ENCODE peak calls at places on chromosomes 6 and 20, in six cellular contexts. A is fibroblast of pulmonary artery, N is AG10803, F is OCI-LY7, V is breast epithelium, Z is hepatocyte. C is an unnamed sample.

GRCh38 chr6:129644567-129645015 is 65.4 kb downstream of the ARHGAP18 start:
- DNase-seq in A (peak; percentile 83), N (peak; percentile 78), F (no peak), V (no peak), Z (no peak), C (no peak)

GRCh38 chr6:30998785-30999184 is 11.5 kb upstream of the MUC22 start:
- DNase-seq in A (no peak), N (no peak), F (no peak), V (no peak), Z (no peak), C (no peak)

GRCh38 chr6:142014515-142014914 is 118.2 kb upstream of the GJE1 start:
- DNase-seq in A (peak; percentile 82), N (peak; percentile 88), F (no peak), V (no peak), Z (no peak), C (no peak)

GRCh38 chr20:53613748-53614147 is 20.1 kb upstream of the ZNF217 start:
- DNase-seq in A (no peak), N (peak; percentile 74), F (no peak), V (no peak), Z (no peak), C (no peak)

GRCh38 chr6:38034269-38034914 is 214.9 kb downstream of the ZFAND3 start:
- DNase-seq in A (peak; percentile 77), N (peak; percentile 68), F (peak; percentile 18), V (no peak), Z (peak; percentile 39), C (no peak)

GRCh38 chr20:52275243-52275817 is 83.8 kb upstream of the ZFP64 start:
- DNase-seq in A (no peak), N (peak; percentile 29), F (no peak), V (no peak), Z (peak; percentile 13), C (no peak)

GRCh38 chr20:11976966-11977365 is 59.3 kb downstream of the BTBD3 start:
- DNase-seq in A (no peak), N (no peak), F (no peak), V (no peak), Z (peak; percentile 10), C (no peak)

GRCh38 chr6:7707787-7708186 is 18.1 kb upstream of the BMP6 start:
- DNase-seq in A (no peak), N (peak; percentile 44), F (no peak), V (no peak), Z (no peak), C (no peak)

GRCh38 chr6:44918893-44919292 is 409.2 kb upstream of the RUNX2 start:
- DNase-seq in A (no peak), N (no peak), F (no peak), V (no peak), Z (no peak), C (no peak)

GRCh38 chr20:35490736-35491181 is 35.4 kb downstream of the CEP250 start:
- DNase-seq in A (no peak), N (no peak), F (peak; percentile 88), V (no peak), Z (no peak), C (no peak)

GRCh38 chr6:11632231-11632630 is 94.7 kb downstream of the TMEM170B start:
- DNase-seq in A (no peak), N (peak; percentile 45), F (no peak), V (no peak), Z (peak; percentile 71), C (no peak)

GRCh38 chr6:74879234-74879633 is 326.6 kb downstream of the COL12A1 start:
- DNase-seq in A (peak; percentile 92), N (peak; percentile 82), F (no peak), V (no peak), Z (no peak), C (no peak)

GRCh38 chr20:2385026-2385425 is 4.3 kb downstream of the TGM6 start:
- DNase-seq in A (no peak), N (peak; percentile 11), F (no peak), V (no peak), Z (no peak), C (no peak)

GRCh38 chr20:25032065-25032477 is 25.9 kb downstream of the ACSS1 start:
- DNase-seq in A (no peak), N (no peak), F (no peak), V (no peak), Z (no peak), C (peak; percentile 41)

GRCh38 chr6:105985098-105985815 is 100.9 kb upstream of the PRDM1 start:
- DNase-seq in A (no peak), N (no peak), F (no peak), V (no peak), Z (no peak), C (no peak)

GRCh38 chr6:162973141-162973872 is 245.5 kb downstream of the PACRG start:
- DNase-seq in A (no peak), N (no peak), F (no peak), V (no peak), Z (no peak), C (no peak)

GRCh38 chr6:24445704-24446103 is 43.0 kb downstream of the MRS2 start:
- DNase-seq in A (no peak), N (no peak), F (no peak), V (no peak), Z (no peak), C (no peak)

GRCh38 chr20:48706710-48707339 is 121.0 kb downstream of the PREX1 start:
- DNase-seq in A (no peak), N (no peak), F (no peak), V (no peak), Z (no peak), C (no peak)

GRCh38 chr20:48704761-48705160 is 123.0 kb downstream of the PREX1 start:
- DNase-seq in A (no peak), N (no peak), F (no peak), V (no peak), Z (no peak), C (no peak)

GRCh38 chr20:48705208-48706115 is 122.3 kb downstream of the PREX1 start:
- DNase-seq in A (no peak), N (peak; percentile 57), F (no peak), V (no peak), Z (no peak), C (no peak)

GRCh38 chr20:48708116-48708515 is 119.7 kb downstream of the PREX1 start:
- DNase-seq in A (no peak), N (no peak), F (no peak), V (no peak), Z (no peak), C (no peak)

GRCh38 chr20:48706116-48706656 is 121.6 kb downstream of the PREX1 start:
- DNase-seq in A (peak; percentile 69), N (peak; percentile 72), F (no peak), V (no peak), Z (no peak), C (no peak)
- TF ChIP-seq CTCF in A (no peak), N (no peak), F (no peak), V (no peak), Z (no peak), C (no peak)

DNA sequence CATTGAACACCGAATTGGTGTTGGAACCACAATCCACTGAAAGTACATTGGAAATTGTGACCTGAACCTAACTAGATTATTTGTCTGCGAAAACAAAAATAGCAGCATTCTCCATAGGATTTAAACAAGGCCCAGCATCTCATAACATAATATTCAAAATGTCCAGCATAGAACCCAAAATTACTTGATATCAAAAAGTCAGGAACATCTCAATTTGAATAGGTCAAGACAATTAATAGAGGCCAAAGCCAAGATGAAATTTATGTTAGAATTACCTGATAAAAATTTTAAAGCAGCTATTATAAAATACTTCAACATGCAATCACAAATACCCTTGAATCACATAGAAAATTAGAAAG is 42.4 kb upstream of the CD2AP start:
- DNase-seq in A (no peak), N (no peak), F (no peak), V (no peak), Z (no peak), C (no peak)
- TF ChIP-seq CTCF in A (no peak), N (no peak), F (no peak), V (no peak), Z (no peak), C (no peak)

GRCh38 chr6:111788779-111789276 is 84.4 kb downstream of the FYN start:
- DNase-seq in A (peak; percentile 51), N (no peak), F (no peak), V (no peak), Z (no peak), C (no peak)

GRCh38 chr6:111791415-111791814 is 81.8 kb downstream of the FYN start:
- DNase-seq in A (peak; percentile 45), N (peak; percentile 82), F (no peak), V (no peak), Z (no peak), C (no peak)

GRCh38 chr6:111792241-111792640 is 81.0 kb downstream of the FYN start:
- DNase-seq in A (no peak), N (no peak), F (no peak), V (no peak), Z (no peak), C (no peak)

GRCh38 chr6:111792914-111793700 is 80.1 kb downstream of the FYN start:
- DNase-seq in A (no peak), N (no peak), F (no peak), V (no peak), Z (no peak), C (no peak)

DNA sequence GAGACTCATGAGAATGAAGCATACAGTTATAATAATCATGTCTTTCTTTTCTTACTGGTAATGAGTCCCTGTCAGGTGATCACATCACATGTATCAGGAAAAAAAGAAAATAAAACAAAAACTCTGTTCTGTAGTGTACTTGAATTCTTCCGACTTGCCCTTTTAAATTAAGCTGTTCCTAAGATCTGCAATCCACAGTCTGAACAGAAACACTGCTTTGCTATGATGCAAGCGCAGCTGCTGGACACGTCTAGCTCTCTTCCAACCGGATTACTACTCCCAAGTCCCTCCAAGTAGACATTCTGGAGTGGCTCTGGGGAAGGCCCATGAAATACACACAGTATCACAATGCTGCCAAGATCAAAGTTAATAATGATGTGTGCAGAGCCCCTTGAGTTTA is 83.7 kb downstream of the FYN start:
- DNase-seq in A (peak; percentile 82), N (peak; percentile 75), F (no peak), V (no peak), Z (no peak), C (no peak)
- TF ChIP-seq CTCF in A (no peak), N (no peak), F (no peak), V (no peak), Z (no peak), C (no peak)

GRCh38 chr6:20212392-20213111 is at the start of gene MBOAT1:
- DNase-seq in A (peak; percentile 92), N (peak; percentile 92), F (peak; percentile 1), V (peak; percentile 79), Z (peak; percentile 95), C (peak; percentile 71)

GRCh38 chr6:20210158-20210557 is 2.1 kb downstream of the MBOAT1 start:
- DNase-seq in A (no peak), N (no peak), F (no peak), V (no peak), Z (no peak), C (no peak)

GRCh38 chr6:20213271-20213798 is 1.1 kb upstream of the MBOAT1 start:
- DNase-seq in A (peak; percentile 6), N (peak; percentile 15), F (no peak), V (no peak), Z (no peak), C (no peak)

GRCh38 chr6:20211037-20211940 is 980 bp downstream of the MBOAT1 start:
- DNase-seq in A (peak; percentile 10), N (no peak), F (no peak), V (peak; percentile 50), Z (peak; percentile 32), C (no peak)

DNA sequence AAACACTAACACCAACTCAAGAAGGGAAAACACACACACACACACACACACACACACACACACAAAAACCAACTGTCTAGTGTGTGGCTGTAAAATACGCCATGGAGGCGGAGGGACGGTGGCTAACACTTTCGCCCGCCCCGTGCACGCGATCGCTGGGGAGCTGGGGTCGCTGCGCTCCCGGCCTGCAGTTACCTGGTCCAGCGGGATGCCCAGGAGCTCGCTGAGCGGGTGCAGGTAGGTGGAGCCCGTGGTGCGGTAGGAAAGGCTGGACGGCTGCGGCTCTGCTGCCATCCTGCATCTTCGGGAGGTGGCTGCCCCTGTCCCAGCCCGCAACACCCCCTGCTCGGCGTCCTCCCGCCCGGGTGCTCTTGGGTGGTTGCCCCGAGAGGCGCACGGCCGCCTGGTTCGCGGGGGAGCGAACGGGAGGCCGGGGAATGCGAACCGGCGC is 303 bp downstream of the MBOAT1 start:
- DNase-seq in A (peak; percentile 47), N (peak; percentile 42), F (no peak), V (peak; percentile 32), Z (peak; percentile 78), C (no peak)
- TF ChIP-seq CTCF in A (no peak), N (no peak), F (no peak), V (no peak), Z (peak; percentile 2), C (no peak)